ENCODE peak calls at places on chromosomes 5 and 9, in four cellular contexts. W is WTC11, D is HepG2, S is K562. E is an unnamed sample.
A peak's percentile ranks its signal among the peaks of the same experiment; 100 is the strongest.

GRCh38 chr9:710951-711745 is 130.3 kb upstream of the DMRT1 start:
- DNase-seq in W (no peak), D (no peak), S (no peak), E (no peak)

GRCh38 chr9:130193531-130194405 is 21.6 kb downstream of the NCS1 start:
- DNase-seq in W (no peak), D (no peak), S (no peak), E (no peak)

GRCh38 chr5:132176987-132177386 is 50.7 kb downstream of the P4HA2 start:
- DNase-seq in W (no peak), D (no peak), S (peak; percentile 42), E (peak; percentile 8)

GRCh38 chr5:134957920-134958608 is 9.6 kb upstream of the CATSPER3 start:
- DNase-seq in W (no peak), D (no peak), S (no peak), E (no peak)

GRCh38 chr5:170104299-170104698 is 1.4 kb upstream of the FOXI1 start:
- DNase-seq in W (no peak), D (no peak), S (no peak), E (no peak)

GRCh38 chr5:105554613-105555169 is 1992.1 kb upstream of the NUDT12 start:
- DNase-seq in W (no peak), D (no peak), S (peak; percentile 11), E (no peak)

GRCh38 chr5:136249678-136250266 is 56.8 kb upstream of the SMIM32 start:
- DNase-seq in W (peak; percentile 72), D (peak; percentile 47), S (peak; percentile 44), E (no peak)

GRCh38 chr5:171336486-171337206 is 27.6 kb downstream of the TLX3 start:
- DNase-seq in W (peak; percentile 51), D (no peak), S (no peak), E (no peak)

GRCh38 chr9:87959916-87960581 is 14.3 kb downstream of the CDK20 start:
- DNase-seq in W (no peak), D (no peak), S (no peak), E (no peak)

GRCh38 chr5:41408676-41409443 is 101.5 kb downstream of the PLCXD3 start:
- DNase-seq in W (no peak), D (no peak), S (no peak), E (no peak)

GRCh38 chr9:77218612-77219011 is 41.3 kb downstream of the VPS13A start:
- DNase-seq in W (no peak), D (no peak), S (no peak), E (no peak)

GRCh38 chr5:169301386-169301930 is 519 bp upstream of the SLIT3 start:
- DNase-seq in W (no peak), D (no peak), S (no peak), E (no peak)

GRCh38 chr9:122158202-122158601 is 1.4 kb downstream of the NDUFA8 start:
- DNase-seq in W (peak; percentile 53), D (peak; percentile 59), S (peak; percentile 70), E (no peak)

GRCh38 chr5:2303391-2304100 is 420.8 kb upstream of the IRX4 start:
- DNase-seq in W (no peak), D (no peak), S (no peak), E (no peak)

GRCh38 chr5:1447772-1448361 is 2.6 kb upstream of the SLC6A3 start:
- DNase-seq in W (no peak), D (no peak), S (no peak), E (no peak)

GRCh38 chr5:142386151-142387021 is 61.6 kb upstream of the SPRY4 start:
- DNase-seq in W (no peak), D (peak; percentile 24), S (no peak), E (no peak)

GRCh38 chr5:62208218-62208852 is 97.7 kb upstream of the KIF2A start:
- DNase-seq in W (no peak), D (peak; percentile 58), S (no peak), E (no peak)

GRCh38 chr5:75471193-75471592 is 40.2 kb downstream of the CERT1 start:
- DNase-seq in W (no peak), D (no peak), S (no peak), E (no peak)
- TF ChIP-seq NR2C2 in W (no peak), D (no peak), S (no peak), E (no peak)

GRCh38 chr5:173483160-173483559 is 133.3 kb downstream of the BOD1 start:
- DNase-seq in W (no peak), D (no peak), S (no peak), E (no peak)
- TF ChIP-seq NR2C2 in W (no peak), D (no peak), S (no peak), E (no peak)

GRCh38 chr5:36643162-36643561 is 36.8 kb downstream of the SLC1A3 start:
- DNase-seq in W (no peak), D (no peak), S (no peak), E (no peak)

GRCh38 chr5:36648426-36648825 is 42.0 kb downstream of the SLC1A3 start:
- DNase-seq in W (no peak), D (no peak), S (no peak), E (no peak)

GRCh38 chr5:36647046-36647445 is 40.6 kb downstream of the SLC1A3 start:
- DNase-seq in W (no peak), D (no peak), S (no peak), E (no peak)

GRCh38 chr5:36644727-36645126 is 38.3 kb downstream of the SLC1A3 start:
- DNase-seq in W (no peak), D (no peak), S (no peak), E (no peak)

DNA sequence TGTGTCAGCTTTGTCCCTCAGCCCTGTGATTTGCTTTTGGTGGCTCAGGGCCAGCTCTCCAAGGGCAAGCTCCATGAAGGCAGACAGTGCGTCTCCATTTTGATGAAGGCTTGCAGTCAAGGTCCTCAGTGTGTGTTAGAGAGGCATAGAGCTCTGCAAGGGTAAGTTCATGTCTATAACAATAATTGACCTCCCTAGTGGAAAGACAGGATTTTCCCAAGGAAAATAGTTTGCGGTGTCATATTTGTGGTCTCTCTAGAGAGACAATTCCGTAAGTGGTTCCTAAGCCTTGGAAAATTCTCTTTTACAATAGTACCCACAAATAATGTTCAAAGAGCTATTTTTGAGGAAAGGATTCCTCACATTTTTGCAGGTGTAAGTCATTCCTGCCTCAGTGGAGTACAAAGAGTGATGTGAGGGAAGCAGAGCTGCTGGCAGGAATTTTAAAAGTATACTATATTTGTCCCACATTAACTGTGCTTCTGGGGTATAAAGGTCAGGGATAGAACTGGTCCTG is 40.2 kb downstream of the SLC1A3 start:
- DNase-seq in W (no peak), D (no peak), S (no peak), E (no peak)
- TF ChIP-seq NR2C2 in W (no peak), D (no peak), S (no peak), E (no peak)

GRCh38 chr9:138008081-138008841 is 130.7 kb downstream of the CACNA1B start:
- DNase-seq in W (no peak), D (no peak), S (no peak), E (no peak)
- TF ChIP-seq NR2C2 in W (no peak), D (no peak), S (no peak), E (no peak)

GRCh38 chr9:126704157-126704941 is 90.6 kb downstream of the LMX1B start:
- DNase-seq in W (no peak), D (no peak), S (peak; percentile 70), E (no peak)
- TF ChIP-seq NR2C2 in W (no peak), D (no peak), S (no peak), E (no peak)

GRCh38 chr5:140391312-140391711 is 10.3 kb upstream of the ANKHD1 start:
- DNase-seq in W (no peak), D (no peak), S (no peak), E (no peak)
- TF ChIP-seq NR2C2 in W (no peak), D (no peak), S (no peak), E (no peak)

DNA sequence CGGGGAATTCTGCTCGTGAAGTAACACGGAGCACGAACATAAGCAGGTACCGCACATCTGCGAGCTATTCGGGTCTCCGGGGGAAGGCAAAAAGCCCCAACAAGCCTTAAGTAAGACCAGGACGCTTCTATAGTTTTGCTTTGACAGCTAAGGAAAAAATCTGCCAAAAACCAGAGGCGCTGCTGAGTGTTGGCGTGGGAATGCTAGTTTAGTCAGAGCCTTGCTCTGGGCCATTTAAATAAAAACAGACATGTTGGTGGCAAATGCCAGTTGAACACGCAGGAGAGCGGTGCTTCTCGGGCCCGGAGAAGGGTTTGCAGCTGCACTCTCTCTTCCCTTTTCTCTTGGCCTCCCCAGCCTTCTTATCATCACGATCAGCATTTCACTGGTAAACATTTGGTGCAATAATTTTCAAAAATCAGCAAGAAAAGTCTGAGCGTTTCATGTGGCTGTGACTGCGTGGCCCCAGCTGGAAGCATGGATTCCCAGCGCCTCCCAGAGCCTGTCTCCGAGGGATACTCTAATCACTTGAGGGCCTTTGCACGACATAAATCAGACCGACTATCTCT is 6.4 kb upstream of the NOTCH1 start:
- DNase-seq in W (no peak), D (no peak), S (no peak), E (no peak)
- TF ChIP-seq NR2C2 in W (no peak), D (no peak), S (no peak), E (no peak)